ENCODE peak calls at places on chromosomes 4 and X, in four cellular contexts. One of them, this sample, is unnamed.

GRCh38 chr4:75672461-75673026 is 667 bp downstream of the G3BP2 start:
- DNase-seq in GM12878: peak; percentile 8
- DNase-seq in HepG2: peak; percentile 36
- DNase-seq in K562: peak; percentile 56
- DNase-seq in this sample: peak; percentile 66

GRCh38 chrX:1152090-1152489 is 60.4 kb downstream of the CRLF2 start:
- DNase-seq in HepG2: no peak
- DNase-seq in GM12878: no peak
- DNase-seq in K562: no peak
- DNase-seq in this sample: no peak

GRCh38 chrX:641671-642435 is 11.3 kb downstream of the SHOX start:
- DNase-seq in K562: no peak
- DNase-seq in GM12878: no peak
- DNase-seq in HepG2: no peak
- DNase-seq in this sample: no peak

GRCh38 chr4:6177587-6178197 is 22.7 kb downstream of the JAKMIP1 start:
- DNase-seq in HepG2: no peak
- DNase-seq in K562: peak; percentile 60
- DNase-seq in GM12878: no peak
- DNase-seq in this sample: no peak

GRCh38 chr4:189162073-189162789 is 778.4 kb upstream of the FRG1 start:
- DNase-seq in HepG2: no peak
- DNase-seq in GM12878: no peak
- DNase-seq in K562: no peak
- DNase-seq in this sample: no peak

GRCh38 chr4:8345946-8346814 is 76.6 kb downstream of the HTRA3 start:
- DNase-seq in HepG2: no peak
- DNase-seq in K562: no peak
- DNase-seq in GM12878: no peak
- DNase-seq in this sample: no peak

GRCh38 chr4:159547645-159548308 is 444.9 kb downstream of the RAPGEF2 start:
- DNase-seq in HepG2: no peak
- DNase-seq in GM12878: no peak
- DNase-seq in K562: no peak
- DNase-seq in this sample: peak; percentile 37

GRCh38 chr4:10461091-10461849 is 4.0 kb upstream of the ZNF518B start:
- DNase-seq in HepG2: no peak
- DNase-seq in GM12878: peak; percentile 31
- DNase-seq in K562: peak; percentile 83
- DNase-seq in this sample: peak; percentile 92

GRCh38 chr4:141702472-141703182 is 66.2 kb downstream of the IL15 start:
- DNase-seq in GM12878: no peak
- DNase-seq in HepG2: no peak
- DNase-seq in K562: no peak
- DNase-seq in this sample: no peak

GRCh38 chrX:154458954-154459829 is 1.1 kb downstream of the PLXNA3 start:
- DNase-seq in GM12878: no peak
- DNase-seq in HepG2: no peak
- DNase-seq in K562: no peak
- DNase-seq in this sample: peak; percentile 70

GRCh38 chr4:185343726-185344581 is 51.8 kb downstream of the LRP2BP start:
- DNase-seq in HepG2: no peak
- DNase-seq in K562: no peak
- DNase-seq in GM12878: no peak
- DNase-seq in this sample: peak; percentile 66

GRCh38 chrX:74458738-74459137 is 37.4 kb downstream of the SLC16A2 start:
- DNase-seq in HepG2: no peak
- DNase-seq in K562: no peak
- DNase-seq in GM12878: no peak
- DNase-seq in this sample: no peak

GRCh38 chrX:42085836-42086235 is 162.5 kb upstream of the CASK start:
- DNase-seq in K562: no peak
- DNase-seq in GM12878: no peak
- DNase-seq in HepG2: no peak
- DNase-seq in this sample: no peak

GRCh38 chr4:80463509-80463908 is 128.0 kb downstream of the CFAP299 start:
- DNase-seq in K562: no peak
- DNase-seq in GM12878: no peak
- DNase-seq in HepG2: no peak
- DNase-seq in this sample: no peak

GRCh38 chrX:152428596-152428995 is 22.5 kb downstream of the GABRA3 start:
- DNase-seq in HepG2: no peak
- DNase-seq in K562: no peak
- DNase-seq in GM12878: no peak
- DNase-seq in this sample: no peak

GRCh38 chrX:63561425-63561824 is 210.3 kb upstream of the SPIN4 start:
- DNase-seq in GM12878: no peak
- DNase-seq in K562: peak; percentile 2
- DNase-seq in HepG2: no peak
- DNase-seq in this sample: no peak

GRCh38 chr4:46329118-46329976 is 60.6 kb downstream of the GABRA2 start:
- DNase-seq in GM12878: no peak
- DNase-seq in HepG2: peak; percentile 46
- DNase-seq in K562: no peak
- DNase-seq in this sample: peak; percentile 2

GRCh38 chr4:147481577-147482109 is 746 bp downstream of the EDNRA start:
- DNase-seq in K562: no peak
- DNase-seq in HepG2: no peak
- DNase-seq in GM12878: no peak
- DNase-seq in this sample: no peak

GRCh38 chr4:88018471-88018870 is 11.0 kb downstream of the PKD2 start:
- DNase-seq in HepG2: no peak
- DNase-seq in K562: no peak
- DNase-seq in GM12878: no peak
- DNase-seq in this sample: no peak
- TF ChIP-seq FOXM1 in HepG2: no peak
- TF ChIP-seq FOXM1 in K562: no peak
- TF ChIP-seq FOXM1 in GM12878: no peak
- TF ChIP-seq FOXM1 in this sample: no peak

GRCh38 chrX:34632404-34632803 is 24.7 kb downstream of the TMEM47 start:
- DNase-seq in K562: no peak
- DNase-seq in HepG2: no peak
- DNase-seq in GM12878: no peak
- DNase-seq in this sample: no peak

GRCh38 chrX:34642849-34643248 is 14.2 kb downstream of the TMEM47 start:
- DNase-seq in K562: no peak
- DNase-seq in HepG2: no peak
- DNase-seq in GM12878: no peak
- DNase-seq in this sample: no peak

GRCh38 chrX:34638116-34638515 is 19.0 kb downstream of the TMEM47 start:
- DNase-seq in K562: peak; percentile 10
- DNase-seq in HepG2: peak; percentile 1
- DNase-seq in GM12878: no peak
- DNase-seq in this sample: peak; percentile 7
- H3K27ac ChIP-seq in K562: no peak overlapping the region
- H3K27ac ChIP-seq in HepG2: no peak overlapping the region
- H3K27ac ChIP-seq in GM12878: no peak overlapping the region
- H3K27ac ChIP-seq in this sample: no peak overlapping the region

GRCh38 chr4:183256756-183257385 is 63.2 kb downstream of the CLDN22 start:
- DNase-seq in K562: peak; percentile 70
- DNase-seq in GM12878: no peak
- DNase-seq in HepG2: peak; percentile 40
- DNase-seq in this sample: peak; percentile 70
- TF ChIP-seq FOXM1 in K562: no peak
- TF ChIP-seq FOXM1 in GM12878: no peak
- TF ChIP-seq FOXM1 in HepG2: no peak
- TF ChIP-seq FOXM1 in this sample: no peak

GRCh38 chrX:78329486-78329885 is 2.1 kb upstream of the CYSLTR1 start:
- DNase-seq in HepG2: no peak
- DNase-seq in K562: no peak
- DNase-seq in GM12878: no peak
- DNase-seq in this sample: no peak
- H3K27ac ChIP-seq in HepG2: no peak overlapping the region
- H3K27ac ChIP-seq in K562: no peak overlapping the region
- H3K27ac ChIP-seq in GM12878: peak overlapping the region; percentile 42
- H3K27ac ChIP-seq in this sample: no peak overlapping the region